ENCODE peak calls at places on chromosomes 7 and 10, in five cellular contexts. One of them, this sample, is unnamed.

GRCh38 chr7:130441408-130441854 is 615 bp upstream of the CEP41 start:
- DNase-seq in left ventricle myocardium inferior: no peak
- DNase-seq in ascending aorta: no peak
- DNase-seq in breast epithelium: no peak
- DNase-seq in MM.1S: peak
- DNase-seq in this sample: peak

GRCh38 chr10:30606313-30606712 is 23.2 kb downstream of the LYZL2 start:
- DNase-seq in left ventricle myocardium inferior: no peak
- DNase-seq in ascending aorta: no peak
- DNase-seq in breast epithelium: no peak
- DNase-seq in MM.1S: no peak
- DNase-seq in this sample: no peak

GRCh38 chr10:92993671-92994304 is 66.8 kb upstream of the CYP26C1 start:
- DNase-seq in left ventricle myocardium inferior: no peak
- DNase-seq in ascending aorta: no peak
- DNase-seq in breast epithelium: no peak
- DNase-seq in MM.1S: no peak
- DNase-seq in this sample: no peak

GRCh38 chr7:85980740-85981139 is 663.0 kb upstream of the GRM3 start:
- DNase-seq in left ventricle myocardium inferior: no peak
- DNase-seq in ascending aorta: no peak
- DNase-seq in breast epithelium: no peak
- DNase-seq in MM.1S: no peak
- DNase-seq in this sample: no peak

GRCh38 chr10:22218448-22218847 is 633 bp upstream of the EBLN1 start:
- DNase-seq in left ventricle myocardium inferior: no peak
- DNase-seq in ascending aorta: no peak
- DNase-seq in breast epithelium: no peak
- DNase-seq in MM.1S: no peak
- DNase-seq in this sample: no peak

GRCh38 chr10:451021-451471 is 238.4 kb downstream of the DIP2C start:
- DNase-seq in left ventricle myocardium inferior: no peak
- DNase-seq in ascending aorta: no peak
- DNase-seq in breast epithelium: no peak
- DNase-seq in MM.1S: peak
- DNase-seq in this sample: no peak

GRCh38 chr10:90484518-90484917 is 373.3 kb downstream of the HTR7 start:
- DNase-seq in left ventricle myocardium inferior: no peak
- DNase-seq in ascending aorta: no peak
- DNase-seq in breast epithelium: no peak
- DNase-seq in MM.1S: no peak
- DNase-seq in this sample: no peak

GRCh38 chr10:50648935-50649227 is 25.1 kb upstream of the SGMS1 start:
- DNase-seq in left ventricle myocardium inferior: no peak
- DNase-seq in ascending aorta: no peak
- DNase-seq in breast epithelium: no peak
- DNase-seq in MM.1S: no peak
- DNase-seq in this sample: no peak

GRCh38 chr7:2711895-2712675 is 24.1 kb downstream of the AMZ1 start:
- DNase-seq in left ventricle myocardium inferior: no peak
- DNase-seq in ascending aorta: no peak
- DNase-seq in breast epithelium: no peak
- DNase-seq in MM.1S: no peak
- DNase-seq in this sample: no peak

GRCh38 chr7:43758029-43758860 is at the start of gene BLVRA:
- DNase-seq in left ventricle myocardium inferior: peak
- DNase-seq in ascending aorta: peak
- DNase-seq in breast epithelium: peak
- DNase-seq in MM.1S: peak
- DNase-seq in this sample: no peak

GRCh38 chr10:108454224-108454623 is 1289.7 kb upstream of the SORCS1 start:
- DNase-seq in left ventricle myocardium inferior: no peak
- DNase-seq in ascending aorta: no peak
- DNase-seq in breast epithelium: no peak
- DNase-seq in MM.1S: no peak
- DNase-seq in this sample: no peak

GRCh38 chr10:70430489-70431445 is 10.7 kb downstream of the NODAL start:
- DNase-seq in left ventricle myocardium inferior: peak
- DNase-seq in ascending aorta: peak
- DNase-seq in breast epithelium: no peak
- DNase-seq in MM.1S: peak
- DNase-seq in this sample: peak

GRCh38 chr10:9643782-9644181 is 1373.9 kb upstream of the CELF2 start:
- DNase-seq in left ventricle myocardium inferior: no peak
- DNase-seq in ascending aorta: no peak
- DNase-seq in breast epithelium: no peak
- DNase-seq in MM.1S: no peak
- DNase-seq in this sample: no peak

GRCh38 chr10:22229756-22230330 is 12.0 kb upstream of the EBLN1 start:
- DNase-seq in left ventricle myocardium inferior: no peak
- DNase-seq in ascending aorta: no peak
- DNase-seq in breast epithelium: no peak
- DNase-seq in MM.1S: no peak
- DNase-seq in this sample: no peak

GRCh38 chr7:67947651-67948050 is 951.0 kb downstream of the TYW1 start:
- DNase-seq in left ventricle myocardium inferior: no peak
- DNase-seq in ascending aorta: no peak
- DNase-seq in breast epithelium: no peak
- DNase-seq in MM.1S: no peak
- DNase-seq in this sample: no peak

GRCh38 chr7:135911091-135911490 is 66.1 kb downstream of the MTPN start:
- DNase-seq in left ventricle myocardium inferior: peak
- DNase-seq in ascending aorta: no peak
- DNase-seq in breast epithelium: no peak
- DNase-seq in MM.1S: no peak
- DNase-seq in this sample: no peak

GRCh38 chr7:112366886-112367285 is 83.4 kb upstream of the IFRD1 start:
- DNase-seq in left ventricle myocardium inferior: no peak
- DNase-seq in ascending aorta: no peak
- DNase-seq in breast epithelium: no peak
- DNase-seq in MM.1S: no peak
- DNase-seq in this sample: no peak

GRCh38 chr7:96321041-96321669 is 743 bp downstream of the SLC25A13 start:
- DNase-seq in left ventricle myocardium inferior: peak
- DNase-seq in ascending aorta: peak
- DNase-seq in breast epithelium: peak
- DNase-seq in MM.1S: peak
- DNase-seq in this sample: peak

GRCh38 chr7:73866446-73866767 is 5.4 kb downstream of the TMEM270 start:
- DNase-seq in left ventricle myocardium inferior: no peak
- DNase-seq in ascending aorta: no peak
- DNase-seq in breast epithelium: no peak
- DNase-seq in MM.1S: no peak
- DNase-seq in this sample: no peak

GRCh38 chr7:107742678-107743566 is 1.0 kb upstream of the CBLL1 start:
- DNase-seq in left ventricle myocardium inferior: peak
- DNase-seq in ascending aorta: peak
- DNase-seq in breast epithelium: peak
- DNase-seq in MM.1S: no peak
- DNase-seq in this sample: peak

GRCh38 chr10:119149723-119150122 is 15.8 kb downstream of the SFXN4 start:
- DNase-seq in left ventricle myocardium inferior: no peak
- DNase-seq in ascending aorta: no peak
- DNase-seq in breast epithelium: no peak
- DNase-seq in MM.1S: no peak
- DNase-seq in this sample: no peak

GRCh38 chr7:539731-540411 is 20.2 kb upstream of the PDGFA start:
- DNase-seq in left ventricle myocardium inferior: no peak
- DNase-seq in ascending aorta: no peak
- DNase-seq in breast epithelium: no peak
- DNase-seq in MM.1S: no peak
- DNase-seq in this sample: no peak

GRCh38 chr7:31488562-31489203 is 25.2 kb upstream of the ITPRID1 start:
- DNase-seq in left ventricle myocardium inferior: peak
- DNase-seq in ascending aorta: no peak
- DNase-seq in breast epithelium: no peak
- DNase-seq in MM.1S: peak
- DNase-seq in this sample: no peak

GRCh38 chr7:66344166-66344565 is 139.0 kb downstream of the TPST1 start:
- DNase-seq in left ventricle myocardium inferior: no peak
- DNase-seq in ascending aorta: no peak
- DNase-seq in breast epithelium: no peak
- DNase-seq in MM.1S: no peak
- DNase-seq in this sample: no peak

GRCh38 chr7:13414661-13415105 is 574.8 kb downstream of the ETV1 start:
- DNase-seq in left ventricle myocardium inferior: no peak
- DNase-seq in ascending aorta: no peak
- DNase-seq in breast epithelium: no peak
- DNase-seq in MM.1S: peak
- DNase-seq in this sample: no peak

GRCh38 chr10:21427804-21428481 is 97.5 kb downstream of the SKIDA1 start:
- DNase-seq in left ventricle myocardium inferior: no peak
- DNase-seq in ascending aorta: no peak
- DNase-seq in breast epithelium: no peak
- DNase-seq in MM.1S: no peak
- DNase-seq in this sample: no peak

GRCh38 chr7:116316838-116317612 is 106.7 kb downstream of the TES start:
- DNase-seq in left ventricle myocardium inferior: peak
- DNase-seq in ascending aorta: peak
- DNase-seq in breast epithelium: no peak
- DNase-seq in MM.1S: no peak
- DNase-seq in this sample: peak

DNA sequence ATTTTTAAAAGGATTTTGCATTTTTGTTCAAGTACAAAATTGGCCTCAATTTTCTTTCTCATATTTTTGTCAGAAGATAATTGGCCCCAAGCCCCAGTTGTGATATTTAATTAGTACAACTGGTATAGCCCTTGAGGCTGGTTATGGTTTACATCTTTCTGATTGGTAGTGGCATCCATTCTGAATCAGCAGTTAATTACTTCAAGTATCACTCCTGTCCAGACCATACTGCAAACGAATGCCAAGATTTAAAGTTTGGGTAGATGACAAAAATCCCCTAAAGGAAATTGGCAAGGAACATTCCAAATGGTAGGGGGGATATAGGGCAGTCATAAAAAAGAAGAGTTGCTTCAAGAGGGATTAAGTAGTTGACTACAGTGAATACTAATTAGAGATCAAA is 23.1 kb downstream of the MYPN start:
- DNase-seq in left ventricle myocardium inferior: no peak
- DNase-seq in ascending aorta: no peak
- DNase-seq in breast epithelium: no peak
- DNase-seq in MM.1S: no peak
- DNase-seq in this sample: no peak
- H3K27ac ChIP-seq in left ventricle myocardium inferior: peak
- H3K27ac ChIP-seq in ascending aorta: no peak
- H3K27ac ChIP-seq in breast epithelium: no peak
- H3K27ac ChIP-seq in MM.1S: no peak
- H3K27ac ChIP-seq in this sample: no peak

GRCh38 chr7:69817096-69817495 is 218.8 kb downstream of the AUTS2 start:
- DNase-seq in left ventricle myocardium inferior: no peak
- DNase-seq in ascending aorta: no peak
- DNase-seq in breast epithelium: no peak
- DNase-seq in MM.1S: no peak
- DNase-seq in this sample: no peak

GRCh38 chr7:69811682-69812344 is 213.5 kb downstream of the AUTS2 start:
- DNase-seq in left ventricle myocardium inferior: no peak
- DNase-seq in ascending aorta: no peak
- DNase-seq in breast epithelium: no peak
- DNase-seq in MM.1S: no peak
- DNase-seq in this sample: no peak

GRCh38 chr7:69812756-69813155 is 214.5 kb downstream of the AUTS2 start:
- DNase-seq in left ventricle myocardium inferior: no peak
- DNase-seq in ascending aorta: no peak
- DNase-seq in breast epithelium: no peak
- DNase-seq in MM.1S: no peak
- DNase-seq in this sample: no peak

GRCh38 chr7:69813637-69814240 is 215.5 kb downstream of the AUTS2 start:
- DNase-seq in left ventricle myocardium inferior: no peak
- DNase-seq in ascending aorta: no peak
- DNase-seq in breast epithelium: no peak
- DNase-seq in MM.1S: no peak
- DNase-seq in this sample: no peak

DNA sequence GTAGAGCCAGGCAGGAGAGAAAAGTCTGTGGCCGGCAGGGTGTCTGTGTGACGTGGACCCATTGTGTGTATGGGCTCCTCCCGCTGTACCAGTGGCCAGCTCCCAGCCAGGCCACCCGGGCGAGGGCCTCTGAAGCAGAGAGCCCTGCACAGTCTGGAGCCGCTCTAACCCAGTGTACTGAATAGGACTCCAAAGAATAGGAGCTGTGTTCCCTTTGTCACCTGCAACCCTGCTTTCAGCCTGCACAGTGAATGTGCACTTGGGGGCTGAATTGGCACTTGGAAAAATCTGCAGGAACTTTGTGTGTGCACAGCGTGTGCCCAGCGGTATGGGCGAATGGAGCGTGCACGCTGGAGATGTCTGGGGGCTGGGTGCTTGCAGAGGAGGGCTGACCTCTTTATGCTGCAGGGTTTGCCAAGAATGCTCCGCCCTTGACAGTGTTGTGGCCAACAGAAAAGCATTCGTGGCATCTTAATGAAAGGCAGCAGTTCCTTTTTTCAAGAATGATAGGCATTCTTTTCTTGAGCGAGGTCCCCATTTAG is 216.2 kb downstream of the AUTS2 start:
- DNase-seq in left ventricle myocardium inferior: peak
- DNase-seq in ascending aorta: no peak
- DNase-seq in breast epithelium: no peak
- DNase-seq in MM.1S: no peak
- DNase-seq in this sample: peak
- H3K27ac ChIP-seq in left ventricle myocardium inferior: peak
- H3K27ac ChIP-seq in ascending aorta: no peak
- H3K27ac ChIP-seq in breast epithelium: peak
- H3K27ac ChIP-seq in MM.1S: no peak
- H3K27ac ChIP-seq in this sample: peak

GRCh38 chr7:127390817-127391590 is 1.5 kb downstream of the ZNF800 start:
- DNase-seq in left ventricle myocardium inferior: no peak
- DNase-seq in ascending aorta: no peak
- DNase-seq in breast epithelium: no peak
- DNase-seq in MM.1S: peak
- DNase-seq in this sample: no peak
- H3K27ac ChIP-seq in left ventricle myocardium inferior: peak
- H3K27ac ChIP-seq in ascending aorta: no peak
- H3K27ac ChIP-seq in breast epithelium: peak
- H3K27ac ChIP-seq in MM.1S: peak
- H3K27ac ChIP-seq in this sample: no peak

DNA sequence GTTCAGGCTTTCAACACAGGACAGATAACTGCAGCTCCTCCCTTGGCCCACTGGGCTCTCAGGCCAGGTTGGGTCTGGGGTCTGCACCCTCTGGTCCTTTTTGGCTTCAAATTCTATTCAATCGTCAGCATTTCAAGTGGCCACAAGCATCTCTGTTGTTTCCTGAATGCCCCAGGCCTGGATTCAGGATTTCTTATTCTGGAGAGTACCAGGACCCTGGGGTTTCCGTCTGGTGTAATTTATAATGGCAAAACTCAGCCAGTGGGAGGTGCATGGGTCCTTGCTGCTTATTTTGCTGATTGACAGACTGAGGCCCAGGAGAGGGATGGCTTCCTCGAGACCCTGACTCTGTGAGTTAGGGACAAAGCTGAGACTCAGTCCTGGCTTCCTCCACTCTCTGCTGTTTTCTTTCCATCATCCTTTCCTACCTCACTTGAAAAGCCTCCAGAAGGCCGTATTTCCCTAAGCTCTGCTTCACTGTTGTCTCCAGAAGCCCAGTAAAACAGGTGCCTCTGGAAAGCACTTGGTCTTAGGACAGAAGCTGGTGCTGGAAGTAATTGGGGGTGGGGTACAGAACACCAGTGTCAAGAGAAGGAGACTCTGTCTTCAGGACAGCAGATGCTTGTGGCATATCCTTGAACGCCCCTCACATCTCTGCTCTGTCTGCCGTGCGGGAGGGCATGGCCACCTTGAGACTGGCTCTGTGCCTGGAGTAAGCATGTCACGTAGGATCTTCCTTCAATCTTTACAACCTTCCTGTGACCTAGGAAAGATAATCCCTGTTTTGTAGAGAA is 39.5 kb upstream of the SH2D4B start:
- DNase-seq in left ventricle myocardium inferior: no peak
- DNase-seq in ascending aorta: peak
- DNase-seq in breast epithelium: no peak
- DNase-seq in MM.1S: no peak
- DNase-seq in this sample: no peak
- H3K27ac ChIP-seq in left ventricle myocardium inferior: peak
- H3K27ac ChIP-seq in ascending aorta: peak
- H3K27ac ChIP-seq in breast epithelium: peak
- H3K27ac ChIP-seq in MM.1S: no peak
- H3K27ac ChIP-seq in this sample: peak

This sample was measured in caudate nucleus.